ENCODE peak calls at places on chromosomes 3 and 15, in nine cellular contexts. Q, V, S, P, E, I, Y, B and K are unnamed samples.

GRCh38 chr3:52495777-52496602 is 852 bp downstream of the STAB1 start:
- DNase-seq in S (peak; percentile 57), P (no peak), Q (peak; percentile 22), B (no peak), Y (no peak), V (no peak), E (no peak), I (no peak), K (no peak)

GRCh38 chr15:51251591-51251990 is 86.8 kb downstream of the CYP19A1 start:
- DNase-seq in P (no peak), S (no peak), V (no peak), E (no peak), Q (no peak), B (no peak), I (no peak), Y (no peak), K (no peak)

GRCh38 chr15:82646250-82647044 is 716 bp downstream of the CPEB1 start:
- DNase-seq in S (no peak), Y (no peak), E (peak; percentile 53), V (no peak), B (no peak), I (no peak), P (peak; percentile 50), Q (no peak), K (no peak)

GRCh38 chr15:33310481-33311311 is at the start of gene RYR3:
- DNase-seq in I (no peak), Y (no peak), P (no peak), E (peak; percentile 73), S (peak; percentile 60), V (no peak), B (no peak), Q (no peak), K (no peak)

GRCh38 chr3:14301558-14301957 is 100.8 kb upstream of the SLC6A6 start:
- DNase-seq in S (no peak), V (no peak), P (no peak), Q (no peak), E (peak; percentile 91), I (no peak), B (no peak), Y (peak; percentile 31), K (no peak)

GRCh38 chr3:177772908-177773557 is 575.8 kb upstream of the TBL1XR1 start:
- DNase-seq in P (no peak), I (peak; percentile 29), Q (no peak), S (no peak), Y (no peak), V (no peak), E (no peak), B (peak; percentile 19), K (no peak)

GRCh38 chr15:73881539-73882320 is 8.4 kb downstream of the TBC1D21 start:
- DNase-seq in Q (no peak), V (no peak), Y (no peak), B (no peak), I (no peak), S (no peak), E (no peak), P (no peak), K (no peak)

GRCh38 chr3:191330309-191330712 is at the start of gene UTS2B:
- DNase-seq in P (no peak), Y (no peak), E (no peak), B (peak; percentile 24), I (no peak), V (no peak), Q (peak; percentile 32), S (peak; percentile 91), K (no peak)

GRCh38 chr15:99426431-99427105 is 139.2 kb upstream of the MEF2A start:
- DNase-seq in V (no peak), Q (no peak), S (peak; percentile 10), E (peak; percentile 41), P (no peak), I (peak; percentile 13), B (no peak), Y (peak; percentile 52), K (no peak)

GRCh38 chr15:41936649-41937567 is 35.4 kb downstream of the EHD4 start:
- DNase-seq in Y (peak; percentile 46), V (peak; percentile 81), Q (no peak), E (peak; percentile 65), S (peak; percentile 81), I (no peak), P (no peak), B (no peak), K (no peak)

GRCh38 chr3:155465664-155466063 is 172.2 kb upstream of the STRIT1 start:
- DNase-seq in B (no peak), I (no peak), Q (no peak), E (no peak), S (no peak), Y (no peak), P (no peak), V (no peak), K (no peak)

GRCh38 chr3:183555541-183556081 is at the start of gene KLHL6:
- DNase-seq in S (no peak), V (peak; percentile 69), Y (peak; percentile 65), E (peak; percentile 67), P (no peak), B (peak; percentile 93), I (peak; percentile 46), Q (no peak), K (no peak)

GRCh38 chr15:88185584-88185983 is 71.0 kb downstream of the NTRK3 start:
- DNase-seq in Q (no peak), Y (no peak), I (no peak), V (no peak), P (no peak), B (no peak), E (no peak), S (no peak), K (no peak)

GRCh38 chr15:88181613-88182012 is 74.9 kb downstream of the NTRK3 start:
- DNase-seq in V (no peak), Y (no peak), S (no peak), I (no peak), Q (no peak), B (no peak), P (no peak), E (no peak), K (no peak)

GRCh38 chr15:88191806-88192165 is 64.8 kb downstream of the NTRK3 start:
- DNase-seq in Y (no peak), B (no peak), V (no peak), Q (no peak), S (no peak), I (no peak), E (no peak), P (no peak), K (no peak)

DNA sequence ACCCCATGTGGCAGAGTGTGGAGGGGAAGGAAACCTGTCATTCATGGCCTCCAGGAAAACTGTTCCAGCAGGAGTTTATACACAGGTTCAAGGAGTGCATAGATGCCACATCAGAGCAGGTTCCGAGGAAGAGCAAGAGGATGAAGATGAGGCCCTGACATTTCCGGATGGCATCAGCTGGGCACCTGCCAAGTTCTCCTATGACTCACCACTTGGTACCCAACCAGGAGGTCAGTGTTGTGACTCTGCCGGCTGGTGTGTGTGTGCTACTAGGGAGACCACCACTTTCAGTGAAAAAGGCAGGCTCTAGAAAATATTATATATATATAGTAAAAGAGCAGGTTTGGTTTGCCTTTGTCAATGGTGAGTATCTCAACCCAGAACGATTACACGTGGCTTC is 69.3 kb downstream of the NTRK3 start:
- DNase-seq in E (no peak), V (no peak), Y (no peak), I (no peak), B (no peak), S (peak; percentile 15), Q (no peak), P (no peak), K (no peak)
- H3K27ac ChIP-seq in E (no peak overlapping the region), V (no peak overlapping the region), Y (no peak overlapping the region), I (no peak overlapping the region), B (no peak overlapping the region), S (no peak overlapping the region), Q (no peak overlapping the region), P (no peak overlapping the region), K (no peak overlapping the region)

GRCh38 chr15:77346637-77347036 is 73.3 kb downstream of the PEAK1 start:
- DNase-seq in E (no peak), V (no peak), I (no peak), B (no peak), S (no peak), P (no peak), Y (no peak), Q (no peak), K (no peak)
- H3K27ac ChIP-seq in E (no peak overlapping the region), V (no peak overlapping the region), I (peak overlapping the region; percentile 27), B (no peak overlapping the region), S (no peak overlapping the region), P (no peak overlapping the region), Y (no peak overlapping the region), Q (no peak overlapping the region), K (no peak overlapping the region)

DNA sequence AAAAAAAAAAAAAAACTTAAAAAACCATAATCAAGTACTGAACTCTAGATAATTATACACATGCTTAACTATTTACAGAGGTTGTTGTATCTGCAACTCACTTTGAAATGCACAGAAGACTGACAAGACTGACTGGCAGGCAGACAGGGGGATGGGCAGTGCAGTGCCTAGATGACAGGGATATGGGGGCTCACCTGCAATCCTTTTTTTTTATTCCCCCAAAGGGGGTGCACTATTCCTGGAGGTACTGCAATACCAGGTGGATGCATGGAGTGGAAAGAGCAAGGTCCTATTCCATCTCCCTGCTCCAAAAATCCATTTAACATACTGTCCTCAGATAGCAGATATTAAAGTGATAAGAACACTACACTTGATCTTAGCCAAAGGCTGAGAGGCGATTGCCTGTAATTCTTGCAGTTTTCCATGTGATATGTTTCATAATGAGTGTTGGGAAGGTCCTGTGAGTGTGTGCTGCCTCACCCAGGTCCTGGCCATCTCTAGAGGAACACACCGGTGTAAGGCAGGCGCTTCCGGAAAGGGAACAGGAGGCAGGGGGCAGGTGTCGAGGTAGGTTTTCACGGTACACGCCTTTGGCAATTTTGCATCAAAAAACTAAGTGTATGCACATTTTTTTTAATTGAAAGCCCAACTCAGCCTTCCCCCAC is 22.7 kb downstream of the SEC61A1 start:
- DNase-seq in Q (no peak), P (no peak), I (no peak), E (no peak), B (no peak), S (no peak), Y (no peak), V (no peak), K (no peak)
- H3K27ac ChIP-seq in Q (no peak overlapping the region), P (no peak overlapping the region), I (peak overlapping the region; percentile 69), E (no peak overlapping the region), B (no peak overlapping the region), S (peak overlapping the region; percentile 72), Y (peak overlapping the region; percentile 76), V (no peak overlapping the region), K (no peak overlapping the region)

GRCh38 chr3:13177641-13178040 is 104.4 kb upstream of the IQSEC1 start:
- DNase-seq in P (no peak), V (no peak), E (no peak), Y (no peak), S (no peak), I (no peak), Q (no peak), B (no peak), K (no peak)
- H3K27ac ChIP-seq in P (no peak overlapping the region), V (no peak overlapping the region), E (no peak overlapping the region), Y (no peak overlapping the region), S (no peak overlapping the region), I (no peak overlapping the region), Q (no peak overlapping the region), B (no peak overlapping the region), K (no peak overlapping the region)

DNA sequence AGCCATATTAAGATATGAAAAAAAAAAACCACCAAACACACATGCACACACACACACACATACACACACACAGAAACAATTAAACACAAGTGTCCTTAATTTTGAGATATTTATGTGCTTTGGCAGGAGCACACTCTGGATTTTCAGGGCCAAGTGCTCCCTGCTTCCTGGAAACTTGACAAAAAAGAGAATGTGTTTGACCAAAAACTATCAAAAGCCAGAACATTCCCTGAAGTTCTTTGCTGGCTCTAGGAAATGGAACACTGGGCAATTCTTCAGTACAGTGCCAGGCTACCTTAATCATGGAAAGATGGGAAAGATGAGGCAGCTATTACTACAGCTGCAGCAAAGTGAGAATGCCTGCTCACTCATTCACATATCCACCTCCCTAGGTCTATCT is 44.6 kb downstream of the P3H2 start:
- DNase-seq in Y (no peak), V (no peak), B (no peak), P (no peak), S (peak; percentile 63), I (no peak), E (no peak), Q (no peak), K (no peak)
- H3K27ac ChIP-seq in Y (peak overlapping the region; percentile 50), V (no peak overlapping the region), B (no peak overlapping the region), P (no peak overlapping the region), S (peak overlapping the region; percentile 90), I (no peak overlapping the region), E (no peak overlapping the region), Q (peak overlapping the region; percentile 64), K (peak overlapping the region; percentile 58)